ENCODE peak calls at places on chromosomes 13 and 19, in seven cellular contexts. G is tibial nerve, E is psoas muscle, U is pancreas, B is spleen, V is OCI-LY7, D is body of pancreas. X is an unnamed sample. For H3K36me3 and H3K9me3, the result is how much of the 10 kb centered on the place peaks cover.

GRCh38 chr13:35699805-35700204 is 223.3 kb upstream of the MAB21L1 start:
- DNase-seq in G (peak), E (no peak), U (no peak), B (no peak), V (no peak), D (no peak), X (peak)

GRCh38 chr13:41622545-41623429 is 165.4 kb downstream of the RGCC start:
- DNase-seq in G (no peak), E (no peak), U (no peak), B (no peak), V (peak), D (no peak), X (no peak)

GRCh38 chr19:3203754-3204645 is 18.3 kb downstream of the NCLN start:
- DNase-seq in G (no peak), E (no peak), U (no peak), B (no peak), V (no peak), D (no peak), X (no peak)

GRCh38 chr13:46160474-46161066 is 21.4 kb downstream of the LCP1 start:
- DNase-seq in G (no peak), E (no peak), U (no peak), B (no peak), V (peak), D (no peak), X (peak)

GRCh38 chr13:110138009-110138699 is 168.8 kb downstream of the COL4A1 start:
- DNase-seq in G (peak), E (peak), U (peak), B (peak), V (peak), D (peak), X (no peak)

GRCh38 chr13:106762711-106763110 is 194.8 kb upstream of the ARGLU1 start:
- DNase-seq in G (no peak), E (no peak), U (no peak), B (no peak), V (no peak), D (no peak), X (no peak)

GRCh38 chr13:38824342-38824741 is 137.5 kb downstream of the FREM2 start:
- DNase-seq in G (no peak), E (no peak), U (no peak), B (no peak), V (no peak), D (no peak), X (no peak)

GRCh38 chr13:109881347-109881725 is 95.0 kb upstream of the IRS2 start:
- DNase-seq in G (no peak), E (no peak), U (no peak), B (no peak), V (no peak), D (no peak), X (no peak)

GRCh38 chr19:8724276-8724675 is 2.8 kb downstream of the OR2Z1 start:
- DNase-seq in G (no peak), E (no peak), U (no peak), B (no peak), V (no peak), D (no peak), X (no peak)

GRCh38 chr19:7778081-7778480 is 15.0 kb downstream of the CLEC4M start:
- DNase-seq in G (no peak), E (no peak), U (no peak), B (no peak), V (peak), D (no peak), X (no peak)

DNA sequence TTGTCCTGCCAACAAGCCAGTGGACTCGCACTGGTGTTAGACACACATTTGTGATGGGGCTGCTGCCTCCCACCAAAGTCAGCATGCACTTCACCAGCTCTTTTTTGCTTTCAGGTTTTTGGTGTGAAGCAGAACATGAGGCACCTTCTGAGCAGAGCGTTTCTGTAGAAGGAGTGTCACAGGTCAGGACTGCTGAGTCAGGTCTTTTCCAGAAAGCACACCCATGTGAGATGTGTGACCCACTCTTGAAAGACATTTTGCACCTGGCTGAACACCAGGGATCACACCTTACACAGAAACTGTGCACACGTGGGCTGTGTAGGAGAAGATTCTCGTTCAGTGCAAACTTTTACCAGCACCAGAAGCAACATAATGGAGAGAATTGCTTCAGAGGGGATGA is 4.8 kb downstream of the ZNF304 start:
- DNase-seq in G (no peak), E (no peak), U (no peak), B (no peak), V (no peak), D (no peak), X (no peak)
- H3K36me3 ChIP-seq in G (under half), E (under half), U (under half), B (under half), V (under half), D (under half), X (under half)

GRCh38 chr19:43858174-43858573 is 31.1 kb downstream of the ZNF283 start:
- DNase-seq in G (no peak), E (no peak), U (no peak), B (no peak), V (no peak), D (no peak), X (no peak)
- H3K9me3 ChIP-seq in G (half or more), E (half or more), U (under half), B (half or more), V (under half), D (half or more), X (under half)

DNA sequence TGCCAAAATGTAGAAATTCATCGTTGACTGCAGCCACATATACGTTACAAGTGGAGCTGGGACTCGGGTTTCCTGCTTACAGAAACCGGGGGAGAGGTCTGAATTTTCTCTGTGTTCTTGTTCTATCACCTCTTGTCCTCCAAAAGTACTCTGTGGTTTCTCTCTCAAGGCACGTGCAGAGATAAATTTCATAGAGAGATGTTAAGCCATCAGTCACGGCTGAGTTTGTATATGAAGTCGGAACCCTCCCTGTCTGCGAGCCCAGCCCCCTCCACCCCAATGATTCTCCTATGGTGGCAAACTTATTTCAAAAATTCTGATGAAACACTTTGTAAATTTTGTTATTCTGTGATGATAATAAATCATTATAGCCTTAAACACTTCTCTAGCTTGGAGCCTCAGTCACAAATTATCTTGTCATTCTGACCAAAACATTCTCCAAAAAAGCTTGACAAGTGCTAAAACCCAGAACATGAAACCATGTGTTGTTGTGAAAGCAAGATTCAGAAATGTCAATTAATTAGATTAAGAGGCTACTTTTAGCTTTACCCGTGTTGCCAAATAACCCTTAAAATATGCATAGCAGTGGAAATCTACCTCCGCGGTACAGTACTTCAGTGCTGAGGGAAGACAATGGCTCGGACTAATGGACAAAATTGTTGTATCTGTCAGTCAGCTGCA is 87.4 kb downstream of the TSHZ3 start:
- DNase-seq in G (no peak), E (no peak), U (no peak), B (no peak), V (no peak), D (no peak), X (no peak)
- H3K4me3 ChIP-seq in G (no peak), E (no peak), U (no peak), B (no peak), V (no peak), D (no peak), X (no peak)

GRCh38 chr19:1113278-1113985 is 9.6 kb downstream of the GPX4 start:
- DNase-seq in G (peak), E (peak), U (peak), B (peak), V (peak), D (peak), X (peak)
- H3K36me3 ChIP-seq in G (under half), E (under half), U (under half), B (half or more), V (under half), D (under half), X (under half)

DNA sequence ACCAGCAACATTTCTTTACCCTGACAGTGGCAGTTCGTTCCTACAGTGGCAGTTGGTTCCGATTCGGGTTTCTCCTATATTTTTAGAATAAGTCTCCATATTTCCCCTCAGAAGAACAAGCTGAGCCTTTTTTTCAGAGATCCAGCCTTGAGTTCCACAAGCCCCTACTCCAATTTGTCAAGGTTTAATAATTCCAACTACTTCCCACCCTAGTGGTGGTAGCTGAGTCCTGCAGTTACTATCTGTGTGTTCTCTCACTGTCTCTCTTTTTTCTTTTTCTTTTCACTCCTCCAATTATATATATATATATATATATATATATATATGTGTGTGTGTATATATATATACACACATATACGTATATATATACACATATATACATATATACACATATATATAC is 1347.3 kb downstream of the PCDH9 start:
- DNase-seq in G (no peak), E (no peak), U (no peak), B (no peak), V (no peak), D (no peak), X (no peak)
- H3K9me3 ChIP-seq in G (under half), E (under half), U (under half), B (under half), V (under half), D (under half), X (under half)

DNA sequence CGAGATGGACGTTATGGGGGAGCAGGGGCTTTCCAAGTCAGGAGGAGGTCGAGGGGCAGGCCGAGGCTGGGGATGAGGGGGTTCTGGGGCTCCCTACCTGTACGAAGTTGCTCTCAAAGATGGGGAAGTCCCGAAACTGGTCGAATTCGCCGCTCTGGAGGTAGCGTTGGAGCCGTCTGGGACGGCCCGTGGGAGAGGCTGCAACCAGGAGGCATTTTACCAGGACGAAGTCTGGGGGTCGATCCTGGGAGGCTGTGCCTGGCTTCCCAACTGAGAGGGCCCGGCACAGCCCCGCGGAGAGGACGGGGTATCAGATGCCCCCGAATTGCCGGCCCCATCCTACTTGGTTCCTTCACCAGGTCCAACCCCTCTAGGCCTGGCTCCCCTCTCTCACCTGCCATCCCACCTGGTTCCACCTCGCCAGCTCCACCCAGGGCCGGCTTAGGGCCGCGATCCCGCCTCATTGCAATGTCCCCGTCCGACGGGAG is 527 bp upstream of the EMC10 start:
- DNase-seq in G (no peak), E (no peak), U (no peak), B (no peak), V (no peak), D (no peak), X (no peak)
- H3K4me3 ChIP-seq in G (peak), E (peak), U (peak), B (peak), V (peak), D (no peak), X (no peak)

DNA sequence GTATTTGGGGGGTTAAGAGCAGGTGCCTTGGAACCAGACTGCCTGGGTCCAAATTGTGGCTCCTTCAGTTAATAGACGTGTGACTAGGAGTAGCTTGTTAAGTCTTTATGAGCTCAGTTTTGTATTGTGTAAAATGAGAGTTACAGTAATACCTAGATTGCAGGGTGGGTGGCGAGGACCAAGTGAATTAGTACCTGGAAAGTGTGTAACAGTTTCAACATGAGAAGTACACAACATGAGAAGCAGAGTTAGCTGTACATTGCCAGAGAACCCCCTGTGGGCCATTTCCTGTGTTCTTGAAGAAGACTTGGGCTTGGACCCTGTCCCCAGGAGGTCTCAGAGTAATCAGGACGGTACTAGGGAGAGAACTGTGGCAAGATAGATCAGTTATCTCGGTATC is 36.8 kb downstream of the PPP2R1A start:
- DNase-seq in G (no peak), E (no peak), U (no peak), B (no peak), V (no peak), D (no peak), X (no peak)
- H3K36me3 ChIP-seq in G (under half), E (under half), U (under half), B (half or more), V (half or more), D (under half), X (half or more)

DNA sequence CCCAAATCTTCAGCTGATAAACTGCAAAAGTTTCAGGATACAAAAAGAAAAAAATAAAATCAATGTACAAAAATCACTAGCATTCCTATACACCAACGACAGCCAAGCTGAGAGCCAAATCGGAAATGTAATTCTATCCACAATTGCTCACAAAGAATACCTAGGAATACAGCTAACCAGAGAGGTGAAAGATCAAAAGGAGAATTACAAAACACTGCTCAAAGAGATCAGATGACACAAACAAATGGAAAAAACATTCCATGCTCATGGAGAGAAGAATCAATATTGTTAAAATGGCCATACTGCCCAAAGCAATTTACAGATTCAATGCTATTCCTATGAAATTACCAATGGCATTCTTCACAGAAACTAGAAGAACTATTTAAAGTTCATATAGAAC is 29.5 kb downstream of the NLRP11 start:
- DNase-seq in G (no peak), E (no peak), U (no peak), B (no peak), V (no peak), D (no peak), X (no peak)
- H3K9me3 ChIP-seq in G (under half), E (under half), U (under half), B (under half), V (under half), D (under half), X (under half)

DNA sequence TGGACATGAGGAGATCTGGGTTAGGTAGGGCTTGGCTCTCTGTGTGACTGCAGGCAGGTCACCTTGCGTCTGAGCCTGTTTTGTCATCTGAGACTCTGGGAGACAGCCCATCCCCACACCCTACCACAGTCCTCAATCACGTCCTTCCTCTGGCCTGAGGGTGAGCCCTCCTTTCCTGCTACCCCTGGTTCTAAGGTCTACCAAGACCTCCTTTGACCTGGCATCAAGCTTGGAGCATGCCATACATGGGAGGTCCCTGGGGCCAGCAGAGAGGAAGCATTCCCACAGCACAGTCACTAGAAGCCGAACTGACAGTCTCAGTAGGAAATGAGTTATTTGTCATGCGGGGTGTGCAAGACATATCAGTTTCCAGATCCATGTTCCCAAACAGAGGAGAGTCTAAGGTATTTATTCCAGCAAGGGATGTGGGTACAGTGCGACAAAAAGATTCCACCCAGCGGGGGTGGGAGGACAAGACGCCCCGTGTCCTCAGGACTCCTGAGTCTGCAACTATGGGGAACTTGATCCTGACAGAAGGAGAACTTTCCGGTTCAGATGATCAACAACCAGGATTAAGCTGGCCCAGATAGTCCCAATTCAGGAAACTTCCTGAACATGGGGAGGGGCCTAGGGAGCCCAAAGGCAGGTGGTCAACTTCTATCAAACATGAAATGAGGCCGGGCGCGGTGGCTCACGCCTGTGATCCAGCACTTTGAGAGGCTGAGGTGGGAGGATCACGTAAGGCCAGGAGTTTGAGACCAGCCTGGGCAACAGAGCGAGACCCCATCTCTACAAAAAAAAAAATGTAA is 9.5 kb downstream of the ARRDC2 start:
- DNase-seq in G (no peak), E (peak), U (no peak), B (no peak), V (no peak), D (no peak), X (no peak)
- H3K4me3 ChIP-seq in G (no peak), E (no peak), U (no peak), B (no peak), V (no peak), D (no peak), X (no peak)